ENCODE peak calls at places on chromosomes 2 and 18, in six cellular contexts. D is body of pancreas, Q is A549, P is mammary epithelial cell, X is heart left ventricle, N is HCT116. B is an unnamed sample.

GRCh38 chr2:169711751-169712509 is 17.7 kb downstream of the PHOSPHO2 start:
- DNase-seq in D (no peak), Q (no peak), P (no peak), X (no peak), N (no peak), B (peak; percentile 79)

GRCh38 chr2:146701183-146701582 is 1143.6 kb upstream of the ACVR2A start:
- DNase-seq in D (no peak), Q (no peak), P (peak; percentile 24), X (no peak), N (no peak), B (no peak)

GRCh38 chr2:144553379-144553778 is 33.5 kb upstream of the ZEB2 start:
- DNase-seq in D (no peak), Q (no peak), P (peak; percentile 82), X (no peak), N (no peak), B (no peak)

GRCh38 chr18:9743200-9744016 is 35.3 kb downstream of the RAB31 start:
- DNase-seq in D (no peak), Q (peak; percentile 73), P (peak; percentile 95), X (no peak), N (peak; percentile 96), B (no peak)

GRCh38 chr2:31275976-31276375 is 42.0 kb downstream of the EHD3 start:
- DNase-seq in D (no peak), Q (no peak), P (no peak), X (peak; percentile 22), N (no peak), B (no peak)

GRCh38 chr18:50194623-50195532 is at the start of gene MYO5B:
- DNase-seq in D (peak; percentile 90), Q (peak; percentile 13), P (peak; percentile 89), X (no peak), N (peak; percentile 42), B (peak; percentile 93)

GRCh38 chr2:69184224-69184623 is 171.2 kb downstream of the ANTXR1 start:
- DNase-seq in D (no peak), Q (no peak), P (peak; percentile 86), X (no peak), N (no peak), B (no peak)

GRCh38 chr2:15337996-15338666 is 223.0 kb downstream of the NBAS start:
- DNase-seq in D (no peak), Q (no peak), P (peak; percentile 71), X (no peak), N (no peak), B (no peak)

GRCh38 chr18:10973579-10974260 is 175.6 kb downstream of the PIEZO2 start:
- DNase-seq in D (no peak), Q (peak; percentile 5), P (no peak), X (no peak), N (no peak), B (no peak)

GRCh38 chr2:37896319-37896718 is 28.8 kb upstream of the RMDN2 start:
- DNase-seq in D (no peak), Q (no peak), P (no peak), X (no peak), N (no peak), B (no peak)

GRCh38 chr2:240296611-240297552 is 138.6 kb upstream of the GPC1 start:
- DNase-seq in D (no peak), Q (no peak), P (no peak), X (peak; percentile 46), N (no peak), B (no peak)

GRCh38 chr2:144914622-144915230 is 394.8 kb upstream of the ZEB2 start:
- DNase-seq in D (no peak), Q (no peak), P (no peak), X (no peak), N (no peak), B (no peak)

GRCh38 chr2:240702640-240703011 is 11.0 kb downstream of the AQP12A start:
- DNase-seq in D (no peak), Q (no peak), P (no peak), X (no peak), N (no peak), B (no peak)

GRCh38 chr2:44267269-44268258 is 7.7 kb upstream of the SLC3A1 start:
- DNase-seq in D (no peak), Q (no peak), P (no peak), X (no peak), N (no peak), B (no peak)

GRCh38 chr18:59050661-59051057 is 89.0 kb upstream of the SEC11C start:
- DNase-seq in D (no peak), Q (no peak), P (no peak), X (no peak), N (no peak), B (no peak)

GRCh38 chr2:177983183-177983788 is 89.3 kb downstream of the PDE11A start:
- DNase-seq in D (peak; percentile 53), Q (peak; percentile 48), P (peak; percentile 36), X (no peak), N (peak; percentile 34), B (no peak)

GRCh38 chr2:46942143-46942526 is 26.5 kb upstream of the MCFD2 start:
- DNase-seq in D (peak; percentile 51), Q (peak; percentile 38), P (peak; percentile 78), X (no peak), N (no peak), B (peak; percentile 86)

GRCh38 chr18:47251289-47252120 is at the start of gene SKOR2:
- DNase-seq in D (no peak), Q (no peak), P (no peak), X (no peak), N (no peak), B (no peak)

GRCh38 chr2:237693281-237694039 is 66.1 kb downstream of the LRRFIP1 start:
- DNase-seq in D (peak; percentile 37), Q (peak; percentile 63), P (peak; percentile 88), X (no peak), N (no peak), B (no peak)

GRCh38 chr2:30354621-30355020 is 92.4 kb upstream of the LCLAT1 start:
- DNase-seq in D (no peak), Q (no peak), P (no peak), X (no peak), N (no peak), B (no peak)

GRCh38 chr18:41128545-41128944 is 826.5 kb upstream of the PIK3C3 start:
- DNase-seq in D (no peak), Q (no peak), P (peak; percentile 59), X (no peak), N (no peak), B (no peak)

GRCh38 chr2:216012133-216012829 is 1.1 kb downstream of the MREG start:
- DNase-seq in D (no peak), Q (peak; percentile 36), P (peak; percentile 85), X (no peak), N (no peak), B (no peak)
- H3K4me3 ChIP-seq in D (no peak overlapping the region), Q (peak overlapping the region; percentile 70), P (peak overlapping the region; percentile 88), X (no peak overlapping the region), N (peak overlapping the region; percentile 78), B (peak overlapping the region; percentile 54)

GRCh38 chr2:188976545-188977268 is 2.5 kb downstream of the COL3A1 start:
- DNase-seq in D (no peak), Q (no peak), P (no peak), X (no peak), N (peak; percentile 16), B (no peak)

GRCh38 chr2:188979119-188979729 is 5.1 kb downstream of the COL3A1 start:
- DNase-seq in D (no peak), Q (no peak), P (no peak), X (no peak), N (no peak), B (no peak)

GRCh38 chr2:188975497-188976102 is 1.4 kb downstream of the COL3A1 start:
- DNase-seq in D (no peak), Q (no peak), P (no peak), X (peak; percentile 64), N (no peak), B (no peak)

GRCh38 chr2:188979730-188980123 is 5.6 kb downstream of the COL3A1 start:
- DNase-seq in D (no peak), Q (no peak), P (no peak), X (no peak), N (no peak), B (no peak)

GRCh38 chr2:188978291-188979081 is 4.3 kb downstream of the COL3A1 start:
- DNase-seq in D (no peak), Q (no peak), P (peak; percentile 12), X (peak; percentile 17), N (peak; percentile 31), B (no peak)
- TF ChIP-seq CTCF in D (no peak), Q (peak; percentile 63), P (no peak), X (peak; percentile 60), N (peak; percentile 42), B (no peak)

GRCh38 chr2:84879595-84880394 is 1.1 kb downstream of the TRABD2A start:
- DNase-seq in D (no peak), Q (no peak), P (no peak), X (no peak), N (no peak), B (peak; percentile 50)
- H3K4me3 ChIP-seq in D (no peak overlapping the region), Q (no peak overlapping the region), P (peak overlapping the region; percentile 62), X (peak overlapping the region; percentile 54), N (no peak overlapping the region), B (peak overlapping the region; percentile 58)

GRCh38 chr2:188984126-188984525 is 10.0 kb downstream of the COL3A1 start:
- DNase-seq in D (no peak), Q (no peak), P (peak; percentile 4), X (no peak), N (no peak), B (no peak)

GRCh38 chr2:188984680-188985079 is 10.5 kb downstream of the COL3A1 start:
- DNase-seq in D (no peak), Q (no peak), P (no peak), X (no peak), N (no peak), B (no peak)

GRCh38 chr2:188986839-188987238 is 12.7 kb downstream of the COL3A1 start:
- DNase-seq in D (no peak), Q (no peak), P (no peak), X (no peak), N (no peak), B (no peak)

DNA sequence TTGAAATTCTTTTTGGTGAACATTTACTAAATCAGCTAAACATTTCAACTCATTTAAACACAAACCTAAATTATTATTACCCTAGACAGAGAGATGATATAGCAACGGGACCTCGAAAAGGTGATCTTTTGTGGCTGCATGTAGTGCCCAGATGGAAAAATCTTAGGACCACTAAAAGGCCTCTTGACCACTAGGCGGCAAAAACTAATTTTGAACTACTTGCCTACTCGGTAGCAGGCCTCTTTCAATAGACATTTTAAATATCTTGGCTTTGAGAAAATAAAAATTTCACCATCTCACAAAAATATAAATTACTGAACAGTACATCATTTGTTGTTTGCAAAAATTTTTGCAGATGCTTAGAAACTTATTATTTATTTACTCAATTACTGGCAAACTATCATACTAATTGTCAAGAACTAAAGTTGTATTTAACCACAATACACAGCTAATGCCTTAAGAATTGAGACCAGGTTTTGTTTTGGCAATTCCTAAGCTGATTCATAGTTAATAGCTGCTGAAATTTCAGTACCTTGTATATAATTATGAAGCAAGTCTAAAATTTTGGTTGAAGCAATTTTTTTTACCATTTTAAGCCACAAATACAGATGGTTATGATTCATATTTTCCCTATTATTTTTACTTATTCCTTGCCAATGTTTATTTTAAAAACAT is 9.4 kb downstream of the COL3A1 start:
- DNase-seq in D (no peak), Q (no peak), P (no peak), X (no peak), N (peak; percentile 34), B (no peak)
- TF ChIP-seq CTCF in D (no peak), Q (no peak), P (peak; percentile 39), X (peak; percentile 41), N (peak; percentile 44), B (no peak)

GRCh38 chr2:130183500-130184373 is 1.7 kb downstream of the MZT2B start:
- DNase-seq in D (no peak), Q (no peak), P (no peak), X (peak; percentile 46), N (no peak), B (peak; percentile 39)
- H3K4me3 ChIP-seq in D (no peak overlapping the region), Q (peak overlapping the region; percentile 99), P (peak overlapping the region; percentile 75), X (no peak overlapping the region), N (peak overlapping the region; percentile 97), B (no peak overlapping the region)

GRCh38 chr2:171520471-171520870 is 1.8 kb upstream of the CYBRD1 start:
- DNase-seq in D (no peak), Q (no peak), P (no peak), X (no peak), N (no peak), B (no peak)
- TF ChIP-seq CTCF in D (no peak), Q (no peak), P (no peak), X (no peak), N (no peak), B (no peak)

B was measured in mucosa of descending colon.